ENCODE peak calls at places on chromosomes 12 and 14, in five cellular contexts. D is astrocyte, N is HCT116, H is IMR-90, O is neural progenitor cell. K is an unnamed sample. For H3K27me3, the result is how much of the 10 kb centered on the place peaks cover.

GRCh38 chr12:93060666-93061413 is 131.7 kb upstream of the EEA1 start:
- DNase-seq in O (no peak), H (peak), N (no peak), D (peak), K (peak)

GRCh38 chr12:98373982-98374381 is 141.4 kb upstream of the TMPO start:
- DNase-seq in H (no peak), O (peak), N (no peak), D (no peak), K (peak)

GRCh38 chr14:41201721-41202120 is 405.0 kb upstream of the LRFN5 start:
- DNase-seq in D (no peak), O (no peak), N (no peak), H (no peak), K (no peak)

GRCh38 chr12:129776977-129777667 is 126.7 kb downstream of the TMEM132D start:
- DNase-seq in O (no peak), H (no peak), N (no peak), D (peak), K (no peak)

GRCh38 chr12:67720383-67720856 is 71.9 kb downstream of the DYRK2 start:
- DNase-seq in N (no peak), H (peak), D (peak), O (no peak), K (peak)

GRCh38 chr14:83874662-83875061 is 1655.3 kb upstream of the FLRT2 start:
- DNase-seq in D (no peak), N (no peak), O (no peak), H (peak), K (no peak)

GRCh38 chr12:115852054-115852453 is 425.4 kb downstream of the MED13L start:
- DNase-seq in O (no peak), D (no peak), N (no peak), H (no peak), K (no peak)

GRCh38 chr12:99975321-99975720 is 9.4 kb downstream of the ANKS1B start:
- DNase-seq in O (no peak), H (no peak), N (no peak), D (peak), K (no peak)

GRCh38 chr12:71442567-71442931 is 3.0 kb downstream of the LGR5 start:
- DNase-seq in D (no peak), N (no peak), O (no peak), H (no peak), K (no peak)

DNA sequence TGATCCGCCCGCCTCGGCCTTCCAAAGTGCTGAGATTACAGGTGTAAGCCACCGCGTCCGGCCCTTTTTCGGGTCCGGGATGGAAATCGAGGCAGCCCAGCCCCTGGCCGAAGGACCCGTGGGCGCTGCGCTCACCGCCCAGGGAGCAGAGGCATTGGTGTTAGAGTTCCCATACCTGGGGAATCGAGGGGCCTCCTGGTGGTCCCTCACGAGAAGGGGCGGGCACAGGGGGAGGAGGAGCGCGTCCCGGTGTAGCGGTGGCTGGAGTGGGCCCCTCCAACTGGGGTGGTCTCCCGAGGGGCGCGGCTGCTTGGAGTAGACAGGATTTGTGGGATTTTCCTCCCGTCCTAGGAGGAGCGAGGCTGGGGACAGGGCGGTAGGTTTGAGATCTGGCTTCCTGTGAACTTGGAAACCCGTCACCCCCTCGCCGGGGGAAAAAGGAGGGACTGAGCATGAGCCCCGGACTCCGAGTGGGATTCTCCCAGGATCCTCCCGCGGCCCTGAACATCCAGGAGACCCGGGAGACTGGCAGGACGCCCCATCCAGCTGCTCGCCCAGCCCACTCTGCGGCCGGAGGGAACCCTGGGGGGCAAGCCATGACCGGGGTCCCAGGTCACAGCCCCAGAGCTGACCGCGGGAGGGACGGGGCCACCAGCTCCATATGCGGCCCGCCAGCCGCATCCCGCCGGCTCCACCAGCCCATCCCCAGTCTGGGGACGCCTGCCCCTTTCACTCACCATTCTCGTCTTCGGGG is 70.9 kb downstream of the ASCL4 start:
- DNase-seq in N (no peak), H (no peak), O (peak), D (no peak), K (no peak)
- H3K27me3 ChIP-seq in N (under half), H (under half), O (half or more), D (under half), K (under half)

DNA sequence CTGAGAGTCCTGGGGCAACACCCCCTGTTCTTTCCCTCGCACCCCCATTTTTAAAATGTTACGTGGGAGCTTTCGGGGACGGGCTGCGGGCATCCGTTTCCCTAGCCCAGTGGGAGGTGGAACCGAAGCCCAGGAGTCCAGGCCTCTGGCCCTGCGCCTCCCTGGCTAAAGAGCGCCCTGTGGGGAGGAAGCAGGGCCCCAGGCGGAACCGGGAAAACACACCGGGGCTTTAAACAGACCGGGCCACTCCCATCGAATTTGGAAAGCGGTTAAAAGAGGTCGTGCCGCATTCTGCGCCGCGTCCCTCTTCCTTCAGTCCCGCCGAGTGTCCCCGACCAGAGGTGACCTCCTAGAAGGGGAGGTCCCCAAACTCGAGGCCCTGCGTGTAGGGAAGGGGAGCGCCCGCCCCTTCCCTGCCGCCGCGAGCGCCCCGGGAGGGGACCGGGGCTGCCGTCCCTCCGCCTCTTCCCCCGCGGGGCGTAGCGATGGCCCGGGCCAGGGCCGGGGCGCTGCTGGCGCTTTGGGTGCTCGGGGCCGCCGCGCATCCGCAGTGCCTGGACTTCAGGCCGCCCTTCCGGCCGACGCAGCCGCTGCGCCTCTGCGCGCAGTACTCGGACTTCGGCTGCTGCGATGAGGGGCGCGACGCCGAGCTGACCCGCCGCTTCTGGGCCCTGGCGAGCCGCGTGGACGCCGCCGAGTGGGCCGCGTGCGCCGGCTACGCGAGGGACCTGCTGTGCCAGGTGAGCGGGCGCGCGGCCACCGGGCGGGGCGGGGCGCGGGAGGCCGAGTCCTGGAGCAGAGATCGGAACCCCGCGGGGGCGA is at the start of gene HHIPL1:
- DNase-seq in H (peak), D (peak), O (peak), N (no peak), K (peak)
- H3K4me2 ChIP-seq in H (peak), D (peak), O (peak), N (no peak), K (peak)

GRCh38 chr12:55039761-55040160 is 20.0 kb downstream of the NEUROD4 start:
- DNase-seq in O (peak), N (no peak), D (no peak), H (no peak), K (no peak)
- H3K27me3 ChIP-seq in O (under half), N (half or more), D (under half), H (under half), K (under half)

GRCh38 chr12:96452271-96452922 is 37.0 kb upstream of the CFAP54 start:
- DNase-seq in H (no peak), O (no peak), D (no peak), N (no peak), K (no peak)
- H3K4me2 ChIP-seq in H (no peak), O (no peak), D (no peak), N (no peak), K (no peak)

DNA sequence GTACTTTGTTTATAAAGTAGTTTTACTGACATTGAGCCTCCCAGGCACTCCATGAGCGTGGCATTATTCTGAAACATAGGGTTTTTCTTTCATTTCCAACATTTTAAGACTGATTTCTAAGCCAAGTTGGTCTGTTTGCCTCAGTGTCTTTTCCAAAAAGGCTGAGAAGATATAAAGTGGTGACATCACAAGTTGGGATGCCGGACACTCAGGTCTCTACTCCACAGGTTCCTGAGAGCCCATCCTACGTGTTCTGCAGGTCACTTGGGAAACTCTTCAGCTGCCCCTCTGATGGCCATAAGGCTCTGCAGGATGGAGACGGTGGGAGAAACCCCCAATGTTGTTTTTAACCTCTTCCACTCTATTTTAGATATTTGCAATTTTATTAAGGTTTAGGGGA is 6.0 kb downstream of the RFX4 start:
- DNase-seq in N (no peak), H (no peak), D (no peak), O (no peak), K (no peak)
- H3K27me3 ChIP-seq in N (under half), H (half or more), D (half or more), O (half or more), K (half or more)

GRCh38 chr14:66485910-66486421 is at the start of gene CCDC196:
- DNase-seq in O (no peak), N (no peak), H (no peak), D (no peak), K (no peak)
- H3K4me2 ChIP-seq in O (no peak), N (no peak), H (no peak), D (no peak), K (no peak)

DNA sequence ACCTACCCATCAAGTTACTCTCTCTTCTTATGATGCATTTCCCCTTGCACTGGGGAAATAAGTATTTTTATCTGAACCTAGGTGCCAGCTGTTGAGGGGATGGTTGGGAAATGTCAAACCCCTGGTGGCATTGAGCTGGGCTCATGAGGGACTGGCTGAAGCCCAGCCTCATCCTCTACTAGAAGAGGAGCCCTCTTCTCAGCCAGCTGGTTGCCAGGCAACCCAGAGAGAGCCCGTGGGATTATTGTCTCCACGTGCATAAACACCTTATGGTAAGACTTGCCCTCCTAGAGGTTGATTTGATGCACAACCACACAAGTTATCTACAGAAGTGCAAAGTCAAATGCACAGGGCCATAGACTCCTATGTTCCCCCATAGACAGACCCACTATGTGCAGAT is 89.8 kb downstream of the WSCD2 start:
- DNase-seq in H (no peak), D (no peak), O (no peak), N (no peak), K (no peak)
- H3K27me3 ChIP-seq in H (under half), D (under half), O (under half), N (under half), K (under half)

GRCh38 chr14:106850913-106851825 is 1324.8 kb downstream of the TMEM121 start:
- DNase-seq in N (no peak), O (no peak), H (no peak), D (no peak), K (no peak)

GRCh38 chr14:106846218-106846617 is 1319.8 kb downstream of the TMEM121 start:
- DNase-seq in O (no peak), H (no peak), N (no peak), D (no peak), K (no peak)

GRCh38 chr14:106845286-106846087 is 1319.1 kb downstream of the TMEM121 start:
- DNase-seq in N (no peak), O (no peak), H (no peak), D (no peak), K (no peak)

GRCh38 chr14:106844608-106845285 is 1318.4 kb downstream of the TMEM121 start:
- DNase-seq in N (no peak), O (no peak), H (no peak), D (no peak), K (no peak)

DNA sequence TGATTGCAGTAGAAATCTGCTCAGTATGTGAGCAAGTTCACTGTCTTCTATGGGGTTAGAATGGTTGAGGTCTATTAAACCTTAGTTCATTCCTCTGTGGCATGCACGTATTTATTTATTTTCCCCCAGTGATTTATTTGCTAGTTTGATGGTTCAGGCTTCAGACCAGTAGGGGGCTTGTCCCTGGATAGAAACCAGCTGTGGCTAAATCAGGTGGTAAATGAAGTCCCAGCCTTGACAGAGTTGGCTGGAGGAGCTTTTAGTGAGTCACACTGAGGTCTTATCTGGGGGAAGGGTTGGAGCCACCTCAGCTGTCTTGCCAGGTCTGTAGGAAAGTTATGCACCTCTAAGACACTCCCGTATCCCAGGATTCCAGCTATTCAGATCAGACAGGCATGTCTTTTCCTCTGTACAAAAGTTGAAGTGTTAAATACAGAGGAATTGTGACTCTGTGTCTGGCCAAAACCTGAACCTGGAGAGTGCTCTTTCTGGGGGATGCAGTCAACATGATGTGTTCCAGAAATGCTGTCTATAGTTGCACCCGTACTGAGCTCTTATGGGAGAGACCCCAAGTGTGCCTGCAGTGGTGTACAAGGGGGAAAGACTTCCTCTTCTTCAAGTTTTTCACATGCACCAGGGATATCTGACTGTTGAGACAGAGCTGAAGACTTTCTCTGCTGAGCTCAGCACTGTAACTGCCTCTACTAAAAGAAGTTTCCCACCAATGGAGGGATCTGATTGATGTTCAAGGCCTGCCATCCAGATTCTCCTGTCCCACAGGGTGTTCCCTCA is 1322.1 kb downstream of the TMEM121 start:
- DNase-seq in N (no peak), O (no peak), H (no peak), D (no peak), K (no peak)
- H3K4me2 ChIP-seq in N (no peak), O (no peak), H (no peak), D (no peak), K (no peak)

GRCh38 chr14:76136476-76137160 is 15.1 kb upstream of the GPATCH2L start:
- DNase-seq in O (no peak), H (no peak), D (no peak), N (no peak), K (no peak)

GRCh38 chr14:76138119-76138757 is 13.5 kb upstream of the GPATCH2L start:
- DNase-seq in N (no peak), D (no peak), O (peak), H (no peak), K (no peak)

GRCh38 chr14:76133103-76133502 is 18.6 kb upstream of the GPATCH2L start:
- DNase-seq in O (peak), N (no peak), D (no peak), H (peak), K (peak)

GRCh38 chr14:76138758-76139723 is 12.7 kb upstream of the GPATCH2L start:
- DNase-seq in D (no peak), H (no peak), N (no peak), O (peak), K (peak)

DNA sequence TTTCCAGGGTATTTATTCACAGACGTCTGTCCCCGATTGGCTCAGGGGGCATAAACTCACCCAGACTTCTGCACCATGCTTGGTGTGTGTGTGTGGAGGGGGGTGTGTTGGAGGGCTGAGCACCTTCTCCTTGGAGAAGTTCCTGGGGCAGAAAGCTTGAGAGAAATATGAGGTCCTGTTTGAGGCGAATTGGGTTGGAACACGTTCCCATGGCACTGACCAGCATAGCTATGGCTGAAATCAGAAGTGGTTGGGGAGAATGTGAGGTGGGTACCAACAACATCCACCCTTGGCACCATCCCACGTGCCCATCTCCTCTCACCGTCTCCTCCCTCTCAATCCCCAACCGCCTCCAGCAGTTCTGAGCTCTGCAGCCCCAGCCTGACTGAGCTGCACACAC is 16.0 kb upstream of the GPATCH2L start:
- DNase-seq in H (no peak), D (no peak), N (no peak), O (peak), K (no peak)
- H3K27me3 ChIP-seq in H (under half), D (half or more), N (under half), O (half or more), K (half or more)

DNA sequence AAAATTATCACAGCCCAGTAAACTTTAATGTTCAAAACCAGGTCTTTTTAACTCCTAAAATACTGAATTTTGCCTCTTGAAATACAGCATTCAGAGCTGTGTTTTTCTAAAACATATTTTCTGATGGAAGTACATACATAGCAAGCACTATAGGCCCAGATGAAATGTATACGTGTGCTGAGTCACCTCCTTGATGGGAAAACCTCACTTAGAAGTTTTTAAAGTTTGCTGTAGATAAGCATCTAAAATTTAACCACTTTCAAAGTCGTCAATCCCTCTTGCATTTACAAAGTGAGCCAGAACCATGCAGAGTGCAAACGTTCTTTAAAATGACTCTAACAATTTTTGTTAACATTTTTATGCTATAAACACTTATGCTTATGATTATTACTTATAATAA is 618.8 kb downstream of the RPS29 start:
- DNase-seq in D (peak), O (no peak), N (no peak), H (peak), K (no peak)
- H3K4me2 ChIP-seq in D (no peak), O (no peak), N (no peak), H (no peak), K (no peak)

K was measured in GM23248.